ENCODE peak calls at places on chromosomes 16 and 17, in nine cellular contexts. K is A549; V is mesendoderm; Z is heart right ventricle; Y is stomach; L is CD4-positive, alpha-beta memory T cell; N is endodermal cell; S is MM.1S; W is IMR-90. P is an unnamed sample.

GRCh38 chr17:5097101-5097834 is 14.4 kb downstream of the ZNF232 start:
- DNase-seq in V (peak; percentile 90), Z (peak; percentile 72), K (no peak), W (no peak), S (no peak), L (peak; percentile 22), N (peak; percentile 98), Y (peak; percentile 30), P (no peak)

GRCh38 chr17:14793237-14793636 is 471.9 kb downstream of the PMP22 start:
- DNase-seq in L (no peak), V (no peak), Z (no peak), Y (no peak), K (no peak), S (no peak), N (no peak), W (peak; percentile 91), P (no peak)

GRCh38 chr17:5591966-5592365 is 7.7 kb upstream of the NLRP1 start:
- DNase-seq in W (no peak), V (no peak), N (peak; percentile 50), K (no peak), S (no peak), L (no peak), Y (no peak), Z (no peak), P (no peak)

GRCh38 chr17:66652840-66653507 is 181.9 kb upstream of the CACNG5 start:
- DNase-seq in K (no peak), Z (no peak), S (no peak), N (no peak), L (no peak), Y (no peak), V (no peak), W (peak; percentile 74), P (no peak)

GRCh38 chr16:104355-104754 is 26.3 kb downstream of the MPG start:
- DNase-seq in Y (no peak), S (no peak), W (no peak), V (no peak), N (no peak), Z (no peak), K (no peak), L (no peak), P (no peak)

GRCh38 chr17:29844339-29845048 is 85.5 kb downstream of the SSH2 start:
- DNase-seq in Z (no peak), V (peak; percentile 72), K (no peak), Y (no peak), N (no peak), W (no peak), S (no peak), L (no peak), P (no peak)

GRCh38 chr17:49266233-49266632 is 35.6 kb upstream of the PHOSPHO1 start:
- DNase-seq in W (no peak), S (no peak), Y (no peak), Z (no peak), L (no peak), K (no peak), N (no peak), V (no peak), P (no peak)

GRCh38 chr17:56441331-56441730 is 152.2 kb upstream of the NOG start:
- DNase-seq in N (no peak), V (peak; percentile 21), K (no peak), L (no peak), S (no peak), W (peak; percentile 81), Y (no peak), Z (no peak), P (no peak)

GRCh38 chr16:71895679-71896385 is 501 bp downstream of the IST1 start:
- DNase-seq in N (no peak), L (no peak), S (peak; percentile 27), Y (peak; percentile 37), W (peak; percentile 50), K (peak; percentile 61), V (no peak), Z (peak; percentile 50), P (peak; percentile 64)

GRCh38 chr17:35748323-35748960 is 4.6 kb downstream of the GAS2L2 start:
- DNase-seq in Y (peak; percentile 88), K (no peak), N (no peak), S (no peak), Z (no peak), W (no peak), L (no peak), V (no peak), P (peak; percentile 20)

GRCh38 chr17:40095944-40096791 is 4.2 kb downstream of the NR1D1 start:
- DNase-seq in V (no peak), S (peak; percentile 98), L (peak; percentile 97), K (no peak), W (peak; percentile 19), Z (no peak), N (no peak), Y (peak; percentile 57), P (peak; percentile 65)

GRCh38 chr16:74463888-74464287 is 42.6 kb upstream of the CLEC18B start:
- DNase-seq in N (no peak), Z (no peak), S (no peak), V (no peak), Y (no peak), L (no peak), W (no peak), K (no peak), P (no peak)

GRCh38 chr16:53789159-53789558 is 85.2 kb downstream of the FTO start:
- DNase-seq in Z (no peak), S (no peak), Y (no peak), L (no peak), N (no peak), K (no peak), W (peak; percentile 84), V (no peak), P (no peak)

GRCh38 chr17:70621593-70621992 is 452.3 kb downstream of the KCNJ2 start:
- DNase-seq in W (peak; percentile 9), S (no peak), L (no peak), K (no peak), V (no peak), N (no peak), Z (no peak), Y (no peak), P (no peak)

GRCh38 chr16:30609002-30609927 is 924 bp downstream of the ZNF689 start:
- DNase-seq in K (peak; percentile 51), L (peak; percentile 51), V (peak; percentile 67), Y (peak; percentile 54), W (peak; percentile 23), S (peak; percentile 37), Z (peak; percentile 60), N (peak; percentile 80), P (peak; percentile 46)

DNA sequence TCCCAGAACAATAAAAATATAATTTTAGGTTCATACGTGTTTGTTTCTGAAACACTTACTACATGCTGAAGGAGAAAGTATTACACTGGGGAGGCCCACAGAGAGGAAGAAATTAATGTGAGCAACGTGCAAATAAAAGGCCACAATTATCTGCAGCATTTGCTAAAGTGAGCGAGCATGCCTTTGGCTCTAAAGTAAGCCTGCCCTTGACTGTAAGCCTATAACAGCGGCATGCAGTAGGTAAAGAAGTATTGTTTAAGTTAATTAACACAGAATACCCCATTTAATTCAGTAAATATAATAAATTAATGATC is 13.2 kb upstream of the COTL1 start:
- DNase-seq in Z (no peak), Y (no peak), K (no peak), N (no peak), W (no peak), V (no peak), L (no peak), S (no peak), P (no peak)
- H3K4me3 ChIP-seq in Z (no peak overlapping the region), Y (no peak overlapping the region), K (no peak overlapping the region), N (no peak overlapping the region), W (no peak overlapping the region), V (no peak overlapping the region), L (no peak overlapping the region), S (no peak overlapping the region), P (no peak overlapping the region)

GRCh38 chr16:87838643-87839541 is 30.4 kb downstream of the SLC7A5 start:
- DNase-seq in L (no peak), Z (no peak), S (no peak), K (no peak), W (no peak), V (no peak), Y (peak; percentile 81), N (no peak), P (peak; percentile 94)
- H3K27ac ChIP-seq in L (no peak overlapping the region), Z (no peak overlapping the region), S (no peak overlapping the region), K (peak overlapping the region; percentile 97), W (no peak overlapping the region), V (no peak overlapping the region), Y (peak overlapping the region; percentile 59), N (no peak overlapping the region), P (peak overlapping the region; percentile 49)

GRCh38 chr17:2063306-2064146 is 8.6 kb downstream of the HIC1 start:
- DNase-seq in N (no peak), Z (no peak), L (no peak), Y (no peak), S (no peak), V (peak; percentile 70), W (peak; percentile 72), K (no peak), P (no peak)
- H3K4me3 ChIP-seq in N (no peak overlapping the region), Z (no peak overlapping the region), L (no peak overlapping the region), Y (no peak overlapping the region), S (no peak overlapping the region), V (no peak overlapping the region), W (no peak overlapping the region), K (no peak overlapping the region), P (no peak overlapping the region)

GRCh38 chr17:1558401-1558800 is 4.2 kb downstream of the PITPNA start:
- DNase-seq in K (no peak), V (no peak), S (no peak), Y (no peak), Z (no peak), L (no peak), N (no peak), W (no peak), P (no peak)

GRCh38 chr17:1559743-1560581 is 2.6 kb downstream of the PITPNA start:
- DNase-seq in Y (no peak), L (no peak), V (no peak), W (no peak), N (no peak), K (no peak), Z (no peak), S (no peak), P (peak; percentile 88)

GRCh38 chr17:1559047-1559742 is 3.4 kb downstream of the PITPNA start:
- DNase-seq in W (no peak), Z (no peak), Y (no peak), K (no peak), V (no peak), S (no peak), N (no peak), L (no peak), P (no peak)

GRCh38 chr17:1555618-1556471 is 6.7 kb downstream of the PITPNA start:
- DNase-seq in K (no peak), L (no peak), N (no peak), Y (no peak), S (no peak), W (no peak), Z (no peak), V (no peak), P (peak; percentile 60)

DNA sequence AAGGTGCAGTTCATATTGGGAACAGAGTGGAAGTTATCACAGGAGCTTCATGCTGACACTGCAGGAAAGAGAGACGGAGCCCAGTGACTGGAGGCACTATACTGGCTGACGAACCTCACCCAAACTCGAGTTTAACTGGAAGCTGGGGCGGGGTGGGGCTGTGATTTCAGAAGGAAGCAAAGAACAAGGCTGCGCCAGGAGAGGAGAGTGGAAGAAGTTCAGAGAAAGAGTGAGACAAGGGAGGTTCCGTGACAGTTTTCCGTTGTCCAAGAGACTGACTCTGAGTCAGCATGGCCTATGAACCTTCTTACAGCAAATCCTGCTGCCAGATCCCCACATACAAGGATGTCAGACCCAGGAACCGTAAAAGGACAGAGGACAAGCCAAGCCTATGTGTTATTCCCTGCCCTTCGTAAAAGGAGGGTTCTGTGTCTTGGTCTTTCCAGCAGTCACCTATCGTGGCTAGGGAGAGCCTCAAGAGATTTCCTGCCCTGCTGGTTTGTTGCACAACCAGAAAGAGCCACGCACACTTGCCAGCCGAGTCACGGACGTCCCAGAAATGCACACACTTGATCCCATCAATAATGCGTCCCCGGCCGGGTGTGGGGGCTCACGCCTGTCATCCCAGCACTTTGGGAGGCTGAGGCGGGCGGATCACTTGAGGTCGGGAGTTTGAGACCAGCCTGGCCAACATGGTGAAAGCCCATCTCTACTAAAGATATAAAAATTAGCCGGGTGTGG is 5.1 kb downstream of the PITPNA start:
- DNase-seq in N (no peak), S (no peak), K (no peak), L (no peak), Z (no peak), V (no peak), W (peak; percentile 37), Y (no peak), P (peak; percentile 90)
- H3K27ac ChIP-seq in N (no peak overlapping the region), S (no peak overlapping the region), K (no peak overlapping the region), L (no peak overlapping the region), Z (no peak overlapping the region), V (no peak overlapping the region), W (no peak overlapping the region), Y (no peak overlapping the region), P (peak overlapping the region; percentile 63)